ENCODE peak calls at places on chromosomes 6 and 20, in five cellular contexts. E is hepatocyte, G is HCT116, Z is MM.1S, H is PC-3. R is an unnamed sample.

GRCh38 chr20:19806806-19807691 is 49.0 kb downstream of the RIN2 start:
- DNase-seq in E (no peak), G (no peak), Z (no peak), H (peak; percentile 71), R (no peak)

GRCh38 chr20:25865715-25866656 is 169.3 kb upstream of the ZNF337 start:
- DNase-seq in E (peak; percentile 85), G (peak; percentile 49), Z (peak; percentile 85), H (peak; percentile 76), R (peak; percentile 82)

GRCh38 chr6:163955131-163955530 is 540.6 kb downstream of the QKI start:
- DNase-seq in E (no peak), G (no peak), Z (no peak), H (no peak), R (no peak)

GRCh38 chr20:18712877-18713276 is 100.7 kb upstream of the SCP2D1 start:
- DNase-seq in E (no peak), G (no peak), Z (no peak), H (no peak), R (no peak)

GRCh38 chr6:52547647-52548352 is 29.1 kb downstream of the TRAM2 start:
- DNase-seq in E (peak; percentile 52), G (no peak), Z (no peak), H (peak; percentile 65), R (no peak)

GRCh38 chr6:161748535-161749386 is 474.9 kb upstream of the AGPAT4 start:
- DNase-seq in E (peak; percentile 56), G (peak; percentile 33), Z (no peak), H (peak; percentile 47), R (no peak)

GRCh38 chr6:89117285-89118108 is at the start of gene SRSF12:
- DNase-seq in E (peak; percentile 62), G (no peak), Z (peak; percentile 63), H (no peak), R (no peak)

GRCh38 chr6:53335224-53335994 is 13.3 kb downstream of the ELOVL5 start:
- DNase-seq in E (no peak), G (no peak), Z (peak; percentile 77), H (no peak), R (peak; percentile 25)

GRCh38 chr20:42352096-42352495 is 733.9 kb upstream of the CHD6 start:
- DNase-seq in E (no peak), G (no peak), Z (no peak), H (no peak), R (no peak)

GRCh38 chr6:7747433-7747832 is 21.5 kb downstream of the BMP6 start:
- DNase-seq in E (no peak), G (no peak), Z (no peak), H (no peak), R (no peak)

GRCh38 chr6:48021904-48022303 is 89.1 kb downstream of the PTCHD4 start:
- DNase-seq in E (no peak), G (no peak), Z (no peak), H (no peak), R (no peak)
- TF ChIP-seq EZH2 in E (no peak), G (no peak), Z (no peak), H (no peak), R (no peak)

GRCh38 chr20:40687384-40688128 is 1.5 kb downstream of the MAFB start:
- DNase-seq in E (peak; percentile 64), G (no peak), Z (no peak), H (no peak), R (no peak)
- H3K4me3 ChIP-seq in E (peak overlapping the region; percentile 62), G (no peak overlapping the region), Z (peak overlapping the region; percentile 40), H (no peak overlapping the region), R (peak overlapping the region; percentile 29)

GRCh38 chr6:13576017-13576416 is 1.6 kb downstream of the SIRT5 start:
- DNase-seq in E (no peak), G (no peak), Z (no peak), H (no peak), R (no peak)
- H3K4me2 ChIP-seq in E (peak overlapping the region; percentile 82), G (peak overlapping the region; percentile 79), Z (no peak overlapping the region), H (no peak overlapping the region), R (peak overlapping the region; percentile 43)

GRCh38 chr6:117270121-117270959 is 5.0 kb downstream of the VGLL2 start:
- DNase-seq in E (peak; percentile 36), G (no peak), Z (no peak), H (no peak), R (no peak)
- TF ChIP-seq EZH2 in E (peak; percentile 87), G (no peak), Z (no peak), H (no peak), R (no peak)

GRCh38 chr6:31908791-31909190 is 6.9 kb upstream of the ZBTB12 start:
- DNase-seq in E (no peak), G (no peak), Z (peak; percentile 46), H (peak; percentile 87), R (no peak)

GRCh38 chr6:31905041-31905440 is 3.2 kb upstream of the ZBTB12 start:
- DNase-seq in E (no peak), G (no peak), Z (no peak), H (no peak), R (no peak)

GRCh38 chr6:31903957-31904356 is 2.1 kb upstream of the ZBTB12 start:
- DNase-seq in E (no peak), G (no peak), Z (no peak), H (no peak), R (no peak)

GRCh38 chr6:31907158-31907813 is 5.4 kb upstream of the ZBTB12 start:
- DNase-seq in E (no peak), G (no peak), Z (no peak), H (no peak), R (peak; percentile 47)

DNA sequence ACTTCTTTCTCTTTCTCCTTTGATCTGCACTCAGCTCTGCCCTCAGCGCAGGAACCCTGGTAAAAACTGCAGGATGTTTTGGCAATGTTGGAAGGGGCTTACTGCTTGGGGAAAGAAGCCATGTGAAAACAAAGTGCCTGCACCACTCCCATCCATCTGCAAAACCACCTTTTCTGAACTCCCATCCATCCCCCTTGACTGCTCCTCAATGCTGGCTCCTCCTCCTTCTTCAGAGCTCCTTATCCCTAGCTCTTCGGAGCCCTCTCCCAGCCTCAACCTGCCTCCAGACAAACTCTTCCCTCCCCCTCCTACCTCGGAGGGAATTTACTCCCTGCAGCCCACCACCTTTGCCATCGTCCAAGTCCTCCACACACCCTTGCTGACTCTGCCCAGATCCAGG is 4.2 kb upstream of the ZBTB12 start:
- DNase-seq in E (no peak), G (no peak), Z (no peak), H (no peak), R (no peak)
- H3K4me3 ChIP-seq in E (no peak overlapping the region), G (no peak overlapping the region), Z (no peak overlapping the region), H (no peak overlapping the region), R (no peak overlapping the region)

GRCh38 chr20:34037121-34037520 is 43.4 kb downstream of the RALY start:
- DNase-seq in E (no peak), G (no peak), Z (no peak), H (no peak), R (peak; percentile 18)
- H3K4me2 ChIP-seq in E (no peak overlapping the region), G (no peak overlapping the region), Z (no peak overlapping the region), H (no peak overlapping the region), R (no peak overlapping the region)